ENCODE peak calls at places on chromosomes 6 and 20, in eight cellular contexts. One of them, this sample, is unnamed.

GRCh38 chr20:42604998-42605970 is 584.4 kb downstream of the PTPRT start:
- DNase-seq in sigmoid colon: no peak
- DNase-seq in kidney epithelial cell: peak; percentile 71
- DNase-seq in cardiac fibroblast: no peak
- DNase-seq in astrocyte of the spinal cord: no peak
- DNase-seq in cardiac muscle cell: no peak
- DNase-seq in PC-3: no peak
- DNase-seq in prostate gland: no peak
- DNase-seq in this sample: no peak

GRCh38 chr6:132962936-132963579 is 148.7 kb downstream of the RPS12 start:
- DNase-seq in sigmoid colon: no peak
- DNase-seq in kidney epithelial cell: peak; percentile 35
- DNase-seq in cardiac fibroblast: peak; percentile 66
- DNase-seq in astrocyte of the spinal cord: peak; percentile 69
- DNase-seq in cardiac muscle cell: peak; percentile 72
- DNase-seq in PC-3: peak; percentile 80
- DNase-seq in prostate gland: peak; percentile 51
- DNase-seq in this sample: peak; percentile 62

GRCh38 chr20:62310757-62311121 is 7.9 kb downstream of the ADRM1 start:
- DNase-seq in sigmoid colon: no peak
- DNase-seq in kidney epithelial cell: no peak
- DNase-seq in cardiac fibroblast: no peak
- DNase-seq in astrocyte of the spinal cord: no peak
- DNase-seq in cardiac muscle cell: no peak
- DNase-seq in PC-3: no peak
- DNase-seq in prostate gland: no peak
- DNase-seq in this sample: no peak

GRCh38 chr6:83417880-83418663 is 12.8 kb downstream of the ME1 start:
- DNase-seq in sigmoid colon: no peak
- DNase-seq in kidney epithelial cell: peak; percentile 2
- DNase-seq in cardiac fibroblast: peak; percentile 80
- DNase-seq in astrocyte of the spinal cord: peak; percentile 77
- DNase-seq in cardiac muscle cell: peak; percentile 81
- DNase-seq in PC-3: peak; percentile 67
- DNase-seq in prostate gland: no peak
- DNase-seq in this sample: peak; percentile 75

GRCh38 chr20:13784893-13785715 is at the start of the genes ESF1 and NDUFAF5:
- DNase-seq in sigmoid colon: peak; percentile 97
- DNase-seq in kidney epithelial cell: peak; percentile 88
- DNase-seq in cardiac fibroblast: peak; percentile 97
- DNase-seq in astrocyte of the spinal cord: peak; percentile 97
- DNase-seq in cardiac muscle cell: peak; percentile 97
- DNase-seq in PC-3: peak; percentile 98
- DNase-seq in prostate gland: peak; percentile 93
- DNase-seq in this sample: peak; percentile 96

GRCh38 chr20:56003111-56003800 is 2.1 kb downstream of the CBLN4 start:
- DNase-seq in sigmoid colon: no peak
- DNase-seq in kidney epithelial cell: no peak
- DNase-seq in cardiac fibroblast: no peak
- DNase-seq in astrocyte of the spinal cord: no peak
- DNase-seq in cardiac muscle cell: no peak
- DNase-seq in PC-3: no peak
- DNase-seq in prostate gland: no peak
- DNase-seq in this sample: no peak

GRCh38 chr20:50144362-50144761 is 9.2 kb downstream of the PEDS1 start:
- DNase-seq in sigmoid colon: peak; percentile 89
- DNase-seq in kidney epithelial cell: peak; percentile 93
- DNase-seq in cardiac fibroblast: peak; percentile 100
- DNase-seq in astrocyte of the spinal cord: peak; percentile 92
- DNase-seq in cardiac muscle cell: peak; percentile 98
- DNase-seq in PC-3: peak; percentile 73
- DNase-seq in prostate gland: peak; percentile 67
- DNase-seq in this sample: peak; percentile 99

GRCh38 chr20:47237715-47238114 is 118.8 kb downstream of the ZMYND8 start:
- DNase-seq in sigmoid colon: no peak
- DNase-seq in kidney epithelial cell: no peak
- DNase-seq in cardiac fibroblast: no peak
- DNase-seq in astrocyte of the spinal cord: no peak
- DNase-seq in cardiac muscle cell: peak; percentile 35
- DNase-seq in PC-3: no peak
- DNase-seq in prostate gland: no peak
- DNase-seq in this sample: peak; percentile 46

GRCh38 chr6:43021270-43022047 is at the start of gene RRP36:
- DNase-seq in sigmoid colon: peak; percentile 86
- DNase-seq in kidney epithelial cell: peak; percentile 19
- DNase-seq in cardiac fibroblast: peak; percentile 71
- DNase-seq in astrocyte of the spinal cord: peak; percentile 63
- DNase-seq in cardiac muscle cell: peak; percentile 76
- DNase-seq in PC-3: peak; percentile 76
- DNase-seq in prostate gland: peak; percentile 65
- DNase-seq in this sample: peak; percentile 62

GRCh38 chr6:168641455-168641854 is 200.5 kb downstream of the SMOC2 start:
- DNase-seq in sigmoid colon: peak; percentile 26
- DNase-seq in kidney epithelial cell: no peak
- DNase-seq in cardiac fibroblast: peak; percentile 23
- DNase-seq in astrocyte of the spinal cord: no peak
- DNase-seq in cardiac muscle cell: peak; percentile 36
- DNase-seq in PC-3: no peak
- DNase-seq in prostate gland: no peak
- DNase-seq in this sample: no peak

GRCh38 chr6:17986656-17987575 is 519 bp downstream of the KIF13A start:
- DNase-seq in sigmoid colon: peak; percentile 86
- DNase-seq in kidney epithelial cell: no peak
- DNase-seq in cardiac fibroblast: peak; percentile 58
- DNase-seq in astrocyte of the spinal cord: peak; percentile 54
- DNase-seq in cardiac muscle cell: peak; percentile 52
- DNase-seq in PC-3: peak; percentile 58
- DNase-seq in prostate gland: peak; percentile 64
- DNase-seq in this sample: peak; percentile 40

GRCh38 chr20:62924567-62925419 is 1.5 kb downstream of the DIDO1 start:
- DNase-seq in sigmoid colon: no peak
- DNase-seq in kidney epithelial cell: no peak
- DNase-seq in cardiac fibroblast: peak; percentile 52
- DNase-seq in astrocyte of the spinal cord: peak; percentile 41
- DNase-seq in cardiac muscle cell: peak; percentile 39
- DNase-seq in PC-3: peak; percentile 47
- DNase-seq in prostate gland: peak; percentile 42
- DNase-seq in this sample: peak; percentile 47

GRCh38 chr6:30311669-30312068 is 15.1 kb upstream of the TRIM39 start:
- DNase-seq in sigmoid colon: no peak
- DNase-seq in kidney epithelial cell: no peak
- DNase-seq in cardiac fibroblast: no peak
- DNase-seq in astrocyte of the spinal cord: no peak
- DNase-seq in cardiac muscle cell: no peak
- DNase-seq in PC-3: no peak
- DNase-seq in prostate gland: no peak
- DNase-seq in this sample: peak; percentile 42

GRCh38 chr20:62058941-62059340 is 6.7 kb downstream of the TAF4 start:
- DNase-seq in sigmoid colon: no peak
- DNase-seq in kidney epithelial cell: no peak
- DNase-seq in cardiac fibroblast: no peak
- DNase-seq in astrocyte of the spinal cord: no peak
- DNase-seq in cardiac muscle cell: no peak
- DNase-seq in PC-3: no peak
- DNase-seq in prostate gland: no peak
- DNase-seq in this sample: no peak

GRCh38 chr6:49479308-49480004 is 16.3 kb downstream of the CENPQ start:
- DNase-seq in sigmoid colon: no peak
- DNase-seq in kidney epithelial cell: no peak
- DNase-seq in cardiac fibroblast: no peak
- DNase-seq in astrocyte of the spinal cord: peak; percentile 3
- DNase-seq in cardiac muscle cell: peak; percentile 7
- DNase-seq in PC-3: no peak
- DNase-seq in prostate gland: no peak
- DNase-seq in this sample: no peak

GRCh38 chr20:62899633-62900051 is 26.7 kb downstream of the DIDO1 start:
- DNase-seq in sigmoid colon: no peak
- DNase-seq in kidney epithelial cell: no peak
- DNase-seq in cardiac fibroblast: no peak
- DNase-seq in astrocyte of the spinal cord: no peak
- DNase-seq in cardiac muscle cell: peak; percentile 26
- DNase-seq in PC-3: no peak
- DNase-seq in prostate gland: no peak
- DNase-seq in this sample: no peak

GRCh38 chr6:67506352-67506751 is 1128.7 kb upstream of the ADGRB3 start:
- DNase-seq in sigmoid colon: no peak
- DNase-seq in kidney epithelial cell: no peak
- DNase-seq in cardiac fibroblast: no peak
- DNase-seq in astrocyte of the spinal cord: no peak
- DNase-seq in cardiac muscle cell: no peak
- DNase-seq in PC-3: no peak
- DNase-seq in prostate gland: no peak
- DNase-seq in this sample: no peak

GRCh38 chr6:40348591-40348990 is 238.6 kb downstream of the LRFN2 start:
- DNase-seq in sigmoid colon: peak; percentile 15
- DNase-seq in kidney epithelial cell: no peak
- DNase-seq in cardiac fibroblast: no peak
- DNase-seq in astrocyte of the spinal cord: no peak
- DNase-seq in cardiac muscle cell: no peak
- DNase-seq in PC-3: no peak
- DNase-seq in prostate gland: peak; percentile 0
- DNase-seq in this sample: no peak

GRCh38 chr6:73263570-73263909 is 544 bp upstream of the KHDC1 start:
- DNase-seq in sigmoid colon: no peak
- DNase-seq in kidney epithelial cell: no peak
- DNase-seq in cardiac fibroblast: no peak
- DNase-seq in astrocyte of the spinal cord: no peak
- DNase-seq in cardiac muscle cell: peak; percentile 3
- DNase-seq in PC-3: no peak
- DNase-seq in prostate gland: no peak
- DNase-seq in this sample: no peak

GRCh38 chr6:73258721-73259120 is 4.3 kb downstream of the KHDC1 start:
- DNase-seq in sigmoid colon: no peak
- DNase-seq in kidney epithelial cell: no peak
- DNase-seq in cardiac fibroblast: peak; percentile 4
- DNase-seq in astrocyte of the spinal cord: no peak
- DNase-seq in cardiac muscle cell: no peak
- DNase-seq in PC-3: no peak
- DNase-seq in prostate gland: no peak
- DNase-seq in this sample: no peak

GRCh38 chr6:73264446-73264845 is 1.4 kb upstream of the KHDC1 start:
- DNase-seq in sigmoid colon: no peak
- DNase-seq in kidney epithelial cell: no peak
- DNase-seq in cardiac fibroblast: no peak
- DNase-seq in astrocyte of the spinal cord: no peak
- DNase-seq in cardiac muscle cell: no peak
- DNase-seq in PC-3: peak; percentile 70
- DNase-seq in prostate gland: peak; percentile 51
- DNase-seq in this sample: no peak

GRCh38 chr6:73262701-73263569 is at the start of gene KHDC1:
- DNase-seq in sigmoid colon: peak; percentile 67
- DNase-seq in kidney epithelial cell: no peak
- DNase-seq in cardiac fibroblast: peak; percentile 54
- DNase-seq in astrocyte of the spinal cord: peak; percentile 43
- DNase-seq in cardiac muscle cell: peak; percentile 72
- DNase-seq in PC-3: peak; percentile 13
- DNase-seq in prostate gland: peak; percentile 8
- DNase-seq in this sample: peak; percentile 52
- TF ChIP-seq CTCF in sigmoid colon: no peak
- TF ChIP-seq CTCF in kidney epithelial cell: no peak
- TF ChIP-seq CTCF in cardiac fibroblast: peak; percentile 5
- TF ChIP-seq CTCF in astrocyte of the spinal cord: no peak
- TF ChIP-seq CTCF in cardiac muscle cell: peak; percentile 2
- TF ChIP-seq CTCF in PC-3: no peak
- TF ChIP-seq CTCF in prostate gland: no peak
- TF ChIP-seq CTCF in this sample: no peak

DNA sequence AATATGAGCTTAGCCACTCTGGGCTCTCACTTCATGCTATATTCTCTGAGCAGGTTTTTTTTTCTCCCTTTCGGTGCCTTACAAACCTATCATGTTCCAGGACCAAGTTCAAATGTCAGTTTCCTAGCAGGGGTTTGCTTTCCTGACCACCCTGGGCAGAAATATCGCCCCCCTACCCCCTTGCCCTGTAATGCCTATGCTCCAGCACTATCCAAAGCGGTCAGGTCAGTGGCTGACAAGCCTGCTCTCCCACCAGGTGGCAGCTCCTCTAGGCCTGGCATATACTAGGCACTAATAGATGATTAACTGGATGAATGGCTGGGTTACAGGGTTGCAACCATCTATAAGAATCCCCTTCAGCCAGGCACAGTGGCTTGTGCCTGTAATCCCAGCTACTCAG is 25.7 kb upstream of the AAR2 start:
- DNase-seq in sigmoid colon: no peak
- DNase-seq in kidney epithelial cell: peak; percentile 25
- DNase-seq in cardiac fibroblast: no peak
- DNase-seq in astrocyte of the spinal cord: no peak
- DNase-seq in cardiac muscle cell: no peak
- DNase-seq in PC-3: no peak
- DNase-seq in prostate gland: no peak
- DNase-seq in this sample: no peak
- TF ChIP-seq CTCF in sigmoid colon: no peak
- TF ChIP-seq CTCF in kidney epithelial cell: peak; percentile 59
- TF ChIP-seq CTCF in cardiac fibroblast: no peak
- TF ChIP-seq CTCF in astrocyte of the spinal cord: peak; percentile 10
- TF ChIP-seq CTCF in cardiac muscle cell: peak; percentile 10
- TF ChIP-seq CTCF in PC-3: no peak
- TF ChIP-seq CTCF in prostate gland: no peak
- TF ChIP-seq CTCF in this sample: no peak

DNA sequence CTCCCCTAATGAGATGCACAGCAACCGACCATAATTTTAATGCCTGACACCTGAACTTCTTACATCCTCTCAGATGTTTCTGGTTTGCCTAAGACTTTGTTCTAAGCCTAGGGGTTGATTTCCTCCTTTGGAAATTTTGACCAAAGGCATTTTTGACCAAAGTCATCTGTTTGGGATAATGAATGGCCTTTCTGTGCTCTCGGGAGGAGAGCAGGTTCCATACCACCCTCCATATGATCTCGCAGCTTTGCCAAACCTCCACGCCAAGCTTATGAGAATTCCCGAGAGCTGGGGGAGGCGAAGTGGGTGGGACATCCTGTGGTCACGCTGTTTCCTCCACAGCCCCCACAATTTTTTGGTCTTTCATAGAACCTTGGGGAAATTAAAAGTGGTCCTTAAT is 91.7 kb downstream of the SCML4 start:
- DNase-seq in sigmoid colon: no peak
- DNase-seq in kidney epithelial cell: no peak
- DNase-seq in cardiac fibroblast: no peak
- DNase-seq in astrocyte of the spinal cord: no peak
- DNase-seq in cardiac muscle cell: no peak
- DNase-seq in PC-3: no peak
- DNase-seq in prostate gland: no peak
- DNase-seq in this sample: no peak
- TF ChIP-seq CTCF in sigmoid colon: no peak
- TF ChIP-seq CTCF in kidney epithelial cell: no peak
- TF ChIP-seq CTCF in cardiac fibroblast: no peak
- TF ChIP-seq CTCF in astrocyte of the spinal cord: no peak
- TF ChIP-seq CTCF in cardiac muscle cell: no peak
- TF ChIP-seq CTCF in PC-3: no peak
- TF ChIP-seq CTCF in prostate gland: no peak
- TF ChIP-seq CTCF in this sample: no peak

DNA sequence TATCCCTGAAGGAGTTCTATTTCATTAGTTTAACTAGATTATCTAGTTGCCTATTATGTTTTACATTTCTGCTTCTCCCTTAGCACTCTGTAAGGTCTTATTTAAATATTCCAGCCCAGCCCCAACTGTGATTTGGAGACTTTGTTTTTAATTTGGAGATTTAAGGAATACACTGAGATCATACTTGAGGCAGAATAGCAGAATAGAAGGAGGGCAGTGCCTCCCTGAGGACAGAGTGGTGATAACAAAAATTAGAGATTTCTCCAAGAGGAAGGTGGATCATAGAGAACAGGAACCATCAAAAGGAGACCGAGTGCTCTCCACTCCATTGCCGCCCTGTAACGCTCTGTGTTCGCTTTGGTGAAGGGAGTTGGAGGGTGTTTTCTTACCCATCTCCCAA is 14.8 kb upstream of the CD164 start:
- DNase-seq in sigmoid colon: no peak
- DNase-seq in kidney epithelial cell: no peak
- DNase-seq in cardiac fibroblast: peak; percentile 52
- DNase-seq in astrocyte of the spinal cord: peak; percentile 14
- DNase-seq in cardiac muscle cell: peak; percentile 55
- DNase-seq in PC-3: peak; percentile 46
- DNase-seq in prostate gland: no peak
- DNase-seq in this sample: peak; percentile 35
- TF ChIP-seq CTCF in sigmoid colon: no peak
- TF ChIP-seq CTCF in kidney epithelial cell: no peak
- TF ChIP-seq CTCF in cardiac fibroblast: peak; percentile 44
- TF ChIP-seq CTCF in astrocyte of the spinal cord: peak; percentile 30
- TF ChIP-seq CTCF in cardiac muscle cell: peak; percentile 54
- TF ChIP-seq CTCF in PC-3: peak; percentile 64
- TF ChIP-seq CTCF in prostate gland: no peak
- TF ChIP-seq CTCF in this sample: peak; percentile 39

This sample was measured in fibroblast of mammary gland.